ENCODE peak calls at places on chromosomes 6 and 20, in six cellular contexts. One of them, this sample, is unnamed.

GRCh38 chr20:61724376-61724775 is 341.3 kb downstream of the TAF4 start:
- DNase-seq in upper lobe of right lung: no peak
- DNase-seq in NCI-H2081: no peak
- DNase-seq in NCI-H446: no peak
- DNase-seq in T follicular helper cell: no peak
- DNase-seq in stimulated activated CD4-positive, alpha-beta T cell treated with anti-CD3 and anti-CD28 coated beads, Interleukin-4, amount 100 ng/mL, for 48 hours: no peak
- DNase-seq in this sample: no peak

GRCh38 chr20:50746138-50746940 is 15.0 kb downstream of the PARD6B start:
- DNase-seq in NCI-H446: no peak
- DNase-seq in upper lobe of right lung: no peak
- DNase-seq in stimulated activated CD4-positive, alpha-beta T cell treated with anti-CD3 and anti-CD28 coated beads, Interleukin-4, amount 100 ng/mL, for 48 hours: no peak
- DNase-seq in NCI-H2081: no peak
- DNase-seq in T follicular helper cell: no peak
- DNase-seq in this sample: no peak

GRCh38 chr20:53691060-53691810 is 97.6 kb upstream of the ZNF217 start:
- DNase-seq in NCI-H446: no peak
- DNase-seq in T follicular helper cell: no peak
- DNase-seq in stimulated activated CD4-positive, alpha-beta T cell treated with anti-CD3 and anti-CD28 coated beads, Interleukin-4, amount 100 ng/mL, for 48 hours: no peak
- DNase-seq in NCI-H2081: no peak
- DNase-seq in upper lobe of right lung: no peak
- DNase-seq in this sample: no peak

GRCh38 chr6:90199900-90200299 is 96.7 kb downstream of the BACH2 start:
- DNase-seq in stimulated activated CD4-positive, alpha-beta T cell treated with anti-CD3 and anti-CD28 coated beads, Interleukin-4, amount 100 ng/mL, for 48 hours: no peak
- DNase-seq in T follicular helper cell: no peak
- DNase-seq in NCI-H446: no peak
- DNase-seq in upper lobe of right lung: no peak
- DNase-seq in NCI-H2081: no peak
- DNase-seq in this sample: no peak

GRCh38 chr6:163585932-163586437 is 171.5 kb downstream of the QKI start:
- DNase-seq in stimulated activated CD4-positive, alpha-beta T cell treated with anti-CD3 and anti-CD28 coated beads, Interleukin-4, amount 100 ng/mL, for 48 hours: no peak
- DNase-seq in upper lobe of right lung: no peak
- DNase-seq in NCI-H446: no peak
- DNase-seq in NCI-H2081: no peak
- DNase-seq in T follicular helper cell: no peak
- DNase-seq in this sample: no peak

GRCh38 chr6:116373300-116373699 is 2.6 kb downstream of the DSE start:
- DNase-seq in T follicular helper cell: no peak
- DNase-seq in NCI-H446: no peak
- DNase-seq in stimulated activated CD4-positive, alpha-beta T cell treated with anti-CD3 and anti-CD28 coated beads, Interleukin-4, amount 100 ng/mL, for 48 hours: no peak
- DNase-seq in NCI-H2081: no peak
- DNase-seq in upper lobe of right lung: no peak
- DNase-seq in this sample: no peak

GRCh38 chr6:109867970-109868358 is 110.1 kb upstream of the GPR6 start:
- DNase-seq in NCI-H2081: no peak
- DNase-seq in T follicular helper cell: no peak
- DNase-seq in upper lobe of right lung: no peak
- DNase-seq in stimulated activated CD4-positive, alpha-beta T cell treated with anti-CD3 and anti-CD28 coated beads, Interleukin-4, amount 100 ng/mL, for 48 hours: no peak
- DNase-seq in NCI-H446: no peak
- DNase-seq in this sample: no peak

GRCh38 chr20:8361008-8361652 is 229.1 kb downstream of the PLCB1 start:
- DNase-seq in stimulated activated CD4-positive, alpha-beta T cell treated with anti-CD3 and anti-CD28 coated beads, Interleukin-4, amount 100 ng/mL, for 48 hours: no peak
- DNase-seq in upper lobe of right lung: no peak
- DNase-seq in NCI-H446: no peak
- DNase-seq in NCI-H2081: no peak
- DNase-seq in T follicular helper cell: no peak
- DNase-seq in this sample: no peak

This sample was measured in CMK.